ENCODE peak calls at places on chromosomes 11 and 22, in seven cellular contexts. C is tibial artery, I is A549, R is thoracic aorta, E is cardiac muscle cell, B is SK-N-SH, N is tibial nerve. J is an unnamed sample.
A peak's percentile ranks its signal among the peaks of the same experiment; 100 is the strongest.

GRCh38 chr22:45612940-45613339 is 58.7 kb upstream of the ATXN10 start:
- DNase-seq in R (no peak), C (no peak), E (no peak), N (no peak), I (no peak), B (no peak), J (no peak)

GRCh38 chr22:49013707-49014106 is 814.0 kb downstream of the BRD1 start:
- DNase-seq in N (no peak), I (no peak), R (no peak), C (peak; percentile 7), E (no peak), B (peak; percentile 8), J (no peak)

GRCh38 chr22:36999463-36999862 is 19.8 kb downstream of the TST start:
- DNase-seq in E (no peak), C (no peak), B (no peak), I (no peak), N (no peak), R (no peak), J (no peak)

GRCh38 chr22:45340323-45340722 is 30.6 kb downstream of the FAM118A start:
- DNase-seq in E (no peak), B (no peak), I (no peak), N (no peak), C (no peak), R (no peak), J (no peak)

GRCh38 chr11:120029321-120029720 is 108.6 kb downstream of the TRIM29 start:
- DNase-seq in N (no peak), I (no peak), C (no peak), B (no peak), R (no peak), E (no peak), J (no peak)

GRCh38 chr11:1760351-1761109 is 3.2 kb downstream of the CTSD start:
- DNase-seq in C (peak; percentile 87), N (peak; percentile 66), B (no peak), E (peak; percentile 25), I (no peak), R (peak; percentile 60), J (no peak)

GRCh38 chr22:22884888-22885840 is 2.5 kb upstream of the IGLL5 start:
- DNase-seq in C (no peak), E (no peak), R (no peak), N (no peak), I (no peak), B (no peak), J (no peak)

GRCh38 chr11:72589802-72590761 is 84.1 kb downstream of the PDE2A start:
- DNase-seq in E (peak; percentile 77), C (no peak), N (no peak), B (peak; percentile 60), R (no peak), I (peak; percentile 92), J (peak; percentile 71)

GRCh38 chr11:119210035-119210434 is 3.9 kb downstream of the CBL start:
- DNase-seq in N (no peak), B (no peak), C (no peak), I (no peak), R (no peak), E (no peak), J (no peak)

GRCh38 chr22:44279059-44279340 is 33.8 kb downstream of the SHISAL1 start:
- DNase-seq in R (no peak), N (no peak), B (no peak), C (no peak), I (no peak), E (no peak), J (no peak)

GRCh38 chr11:63710476-63711217 is 29.3 kb downstream of the RTN3 start:
- DNase-seq in I (no peak), E (peak; percentile 55), N (no peak), B (no peak), C (no peak), R (no peak), J (peak; percentile 82)

GRCh38 chr11:134555510-134555909 is 143.5 kb upstream of the B3GAT1 start:
- DNase-seq in N (no peak), E (no peak), R (no peak), B (no peak), C (no peak), I (no peak), J (no peak)

GRCh38 chr22:49738566-49738965 is 89.1 kb downstream of the BRD1 start:
- DNase-seq in C (no peak), E (no peak), R (no peak), N (no peak), B (no peak), I (no peak), J (no peak)

GRCh38 chr11:99019676-99020075 is 1.1 kb upstream of the CNTN5 start:
- DNase-seq in E (no peak), B (peak; percentile 4), N (no peak), C (no peak), R (no peak), I (no peak), J (no peak)

GRCh38 chr11:1541474-1542204 is 30.4 kb downstream of the DUSP8 start:
- DNase-seq in E (no peak), B (no peak), I (no peak), N (no peak), R (no peak), C (no peak), J (no peak)

GRCh38 chr22:40001800-40002577 is 7.2 kb downstream of the FAM83F start:
- DNase-seq in E (no peak), N (no peak), I (no peak), B (no peak), R (no peak), C (no peak), J (no peak)

GRCh38 chr22:49889071-49889470 is 29.2 kb downstream of the ALG12 start:
- DNase-seq in C (no peak), E (no peak), N (no peak), I (no peak), B (no peak), R (no peak), J (no peak)

GRCh38 chr11:129930743-129931142 is 35.4 kb upstream of the NFRKB start:
- DNase-seq in E (no peak), C (no peak), I (no peak), N (no peak), R (no peak), B (no peak), J (no peak)

GRCh38 chr11:12285811-12286222 is 91.6 kb upstream of the PARVA start:
- DNase-seq in B (peak; percentile 11), R (no peak), E (no peak), N (no peak), C (no peak), I (no peak), J (no peak)

GRCh38 chr22:36900880-36901279 is 12.5 kb upstream of the CSF2RB start:
- DNase-seq in C (no peak), R (no peak), N (no peak), E (peak; percentile 24), I (no peak), B (no peak), J (no peak)

GRCh38 chr11:31106963-31107576 is 262.5 kb downstream of the DCDC1 start:
- DNase-seq in R (no peak), E (peak; percentile 80), B (peak; percentile 43), C (peak; percentile 43), N (peak; percentile 16), I (peak; percentile 26), J (peak; percentile 58)
- H3K4me1 ChIP-seq in R (no peaks in the 10 kb centered on the region), E (no peaks in the 10 kb centered on the region), B (no peaks in the 10 kb centered on the region), C (no peaks in the 10 kb centered on the region), N (no peaks in the 10 kb centered on the region), I (no peaks in the 10 kb centered on the region), J (no peaks in the 10 kb centered on the region)

DNA sequence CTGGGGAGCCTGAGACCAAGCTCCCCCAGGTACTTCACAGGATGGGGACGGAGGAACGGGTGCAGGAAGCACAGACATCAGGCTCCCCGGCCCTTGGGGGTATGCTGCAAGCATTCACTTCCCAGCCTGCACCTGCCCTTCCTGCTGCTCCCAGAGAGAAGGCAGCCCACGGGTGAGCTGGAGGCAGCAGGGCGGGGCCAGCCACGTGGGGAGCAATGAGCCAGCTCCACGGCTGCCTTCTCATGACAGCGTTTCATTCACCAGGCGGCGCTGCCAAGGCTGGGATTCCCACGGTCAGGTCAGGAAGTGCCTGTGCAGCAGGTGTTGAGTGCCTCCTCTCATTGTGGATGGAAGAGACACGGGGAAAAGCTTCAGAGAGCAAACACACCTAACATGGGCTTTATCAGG is 14.5 kb upstream of the PHLDA2 start:
- DNase-seq in B (peak; percentile 16), C (no peak), N (no peak), I (no peak), E (no peak), R (no peak), J (no peak)
- TF ChIP-seq CTCF in B (no peak), C (no peak), N (no peak), I (no peak), E (no peak), R (no peak), J (no peak)

DNA sequence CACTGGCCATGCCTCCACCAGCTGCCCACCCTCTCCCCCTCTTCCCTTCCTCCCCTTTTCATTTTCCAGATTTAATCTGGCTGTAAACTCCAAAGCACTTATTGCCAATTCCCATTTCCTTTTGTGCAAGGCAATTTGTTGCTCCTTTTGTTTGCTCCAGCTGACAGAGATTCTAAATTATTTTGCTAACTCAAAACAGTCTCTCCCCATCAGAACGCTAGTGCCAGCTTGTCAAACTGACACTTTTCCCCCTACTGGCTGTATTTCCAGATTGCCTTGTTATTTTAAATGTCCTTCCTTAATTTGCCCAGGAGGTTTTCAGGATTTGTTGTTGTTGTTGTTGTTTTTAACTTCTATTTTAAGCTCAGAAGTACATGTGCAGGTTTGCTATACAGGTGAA is 57.0 kb upstream of the PAK1 start:
- DNase-seq in I (no peak), E (no peak), N (no peak), C (no peak), R (no peak), B (peak; percentile 52), J (no peak)
- H3K9me3 ChIP-seq in I (no peaks in the 10 kb centered on the region), E (no peaks in the 10 kb centered on the region), N (no peaks in the 10 kb centered on the region), C (no peaks in the 10 kb centered on the region), R (no peaks in the 10 kb centered on the region), B (no peaks in the 10 kb centered on the region), J (no peaks in the 10 kb centered on the region)

GRCh38 chr22:30308518-30309230 is 18.1 kb downstream of the TBC1D10A start:
- DNase-seq in B (no peak), E (no peak), R (no peak), N (no peak), I (no peak), C (no peak), J (no peak)

GRCh38 chr22:30305906-30306628 is 16.8 kb upstream of the CASTOR1 start:
- DNase-seq in E (no peak), C (no peak), N (no peak), R (no peak), I (no peak), B (no peak), J (no peak)

GRCh38 chr22:30306629-30307016 is 17.3 kb upstream of the CASTOR1 start:
- DNase-seq in R (no peak), C (no peak), N (no peak), B (no peak), I (no peak), E (no peak), J (no peak)

GRCh38 chr22:30308096-30308495 is 18.6 kb downstream of the TBC1D10A start:
- DNase-seq in C (no peak), N (no peak), I (no peak), B (no peak), E (no peak), R (no peak), J (no peak)

DNA sequence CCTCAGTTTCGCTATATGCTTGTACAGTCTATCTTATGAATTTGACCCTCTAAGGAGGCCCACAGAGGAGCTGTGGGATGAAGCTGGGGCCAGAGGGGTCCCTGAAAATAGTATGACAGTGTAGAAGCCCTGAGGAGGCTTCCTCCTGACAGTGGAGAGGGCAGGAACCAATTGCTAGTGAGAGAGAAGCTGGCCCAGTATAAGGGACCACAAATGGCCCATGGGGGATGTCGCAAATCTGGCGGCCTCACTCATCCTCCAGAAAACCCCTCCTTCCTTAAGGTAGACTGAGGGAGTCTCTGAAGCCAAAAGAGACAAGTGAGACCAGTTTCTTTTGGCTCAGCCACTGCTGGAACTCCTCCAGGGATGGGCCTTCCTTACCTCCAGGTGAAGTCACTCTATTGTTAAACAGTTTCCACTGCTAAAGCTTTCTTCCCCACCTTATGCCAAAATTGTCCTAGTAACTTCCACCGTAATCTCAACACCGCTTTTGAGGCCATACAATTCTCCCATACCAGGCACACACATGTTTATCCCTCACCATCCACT is 17.8 kb upstream of the CASTOR1 start:
- DNase-seq in N (no peak), B (no peak), C (no peak), E (no peak), R (no peak), I (no peak), J (no peak)
- H3K4me1 ChIP-seq in N (no peaks in the 10 kb centered on the region), B (peaks cover 20% of the 10 kb centered on the region), C (peaks cover 100% of the 10 kb centered on the region), E (peaks cover 7% of the 10 kb centered on the region), R (peaks cover 100% of the 10 kb centered on the region), I (peaks cover 21% of the 10 kb centered on the region), J (peaks cover 6% of the 10 kb centered on the region)

J was measured in Caco-2.